ENCODE peak calls at places on chromosomes 1 and 21, in nine cellular contexts. Z is CD8-positive, alpha-beta T cell; G is heart left ventricle; C is astrocyte; X is naive thymus-derived CD4-positive, alpha-beta T cell; F is ovary; U is body of pancreas; M is CD4-positive, CD25-positive, alpha-beta regulatory T cell; S is A549. A is an unnamed sample. For H3K4me1, the result is how much of the 10 kb centered on the place peaks cover.

GRCh38 chr1:70204578-70204977 is 801 bp downstream of the LRRC40 start:
- DNase-seq in Z (no peak), G (no peak), C (peak), X (no peak), F (no peak), U (no peak), M (no peak), S (no peak), A (peak)

GRCh38 chr1:204600968-204601367 is 84.6 kb downstream of the LRRN2 start:
- DNase-seq in Z (no peak), G (no peak), C (no peak), X (no peak), F (no peak), U (no peak), M (no peak), S (peak), A (no peak)

GRCh38 chr1:235657747-235658526 is 8.4 kb upstream of the GNG4 start:
- DNase-seq in Z (no peak), G (no peak), C (no peak), X (no peak), F (no peak), U (no peak), M (no peak), S (no peak), A (no peak)

GRCh38 chr21:32248616-32249550 is 30.0 kb downstream of the MIS18A start:
- DNase-seq in Z (no peak), G (no peak), C (no peak), X (no peak), F (no peak), U (no peak), M (no peak), S (no peak), A (no peak)

GRCh38 chr1:10965621-10966226 is 46.7 kb upstream of the TARDBP start:
- DNase-seq in Z (peak), G (no peak), C (no peak), X (peak), F (peak), U (peak), M (peak), S (no peak), A (no peak)

GRCh38 chr1:29743931-29744330 is 507.6 kb downstream of the PTPRU start:
- DNase-seq in Z (no peak), G (no peak), C (no peak), X (no peak), F (no peak), U (no peak), M (no peak), S (no peak), A (no peak)

GRCh38 chr1:159877695-159878444 is 15.4 kb upstream of the VSIG8 start:
- DNase-seq in Z (no peak), G (no peak), C (no peak), X (no peak), F (no peak), U (peak), M (no peak), S (no peak), A (no peak)

GRCh38 chr1:99481391-99481996 is 164.4 kb upstream of the PALMD start:
- DNase-seq in Z (peak), G (peak), C (peak), X (peak), F (no peak), U (peak), M (peak), S (peak), A (peak)

GRCh38 chr1:169288011-169288414 is 79.6 kb downstream of the NME7 start:
- DNase-seq in Z (no peak), G (no peak), C (peak), X (no peak), F (no peak), U (no peak), M (no peak), S (peak), A (peak)

GRCh38 chr1:200233393-200233792 is 176.4 kb downstream of the ZNF281 start:
- DNase-seq in Z (no peak), G (no peak), C (peak), X (no peak), F (no peak), U (no peak), M (no peak), S (peak), A (peak)

GRCh38 chr1:160855181-160855981 is 7.3 kb downstream of the CD244 start:
- DNase-seq in Z (peak), G (no peak), C (no peak), X (no peak), F (no peak), U (no peak), M (no peak), S (no peak), A (no peak)

GRCh38 chr1:53678507-53678906 is 60.5 kb downstream of the GLIS1 start:
- DNase-seq in Z (no peak), G (no peak), C (no peak), X (no peak), F (no peak), U (no peak), M (no peak), S (no peak), A (no peak)

GRCh38 chr1:222709700-222710153 is 2.6 kb downstream of the AIDA start:
- DNase-seq in Z (no peak), G (no peak), C (no peak), X (no peak), F (no peak), U (no peak), M (no peak), S (no peak), A (no peak)

GRCh38 chr1:206803221-206803730 is 31.0 kb upstream of the IL10 start:
- DNase-seq in Z (peak), G (no peak), C (no peak), X (peak), F (no peak), U (peak), M (peak), S (no peak), A (no peak)

GRCh38 chr1:185861630-185862029 is 127.4 kb downstream of the HMCN1 start:
- DNase-seq in Z (no peak), G (no peak), C (peak), X (no peak), F (no peak), U (no peak), M (no peak), S (peak), A (no peak)

GRCh38 chr1:168706376-168706995 is 22.5 kb downstream of the DPT start:
- DNase-seq in Z (no peak), G (no peak), C (peak), X (no peak), F (no peak), U (no peak), M (no peak), S (no peak), A (no peak)

GRCh38 chr1:99956755-99957154 is 13.0 kb upstream of the SLC35A3 start:
- DNase-seq in Z (no peak), G (no peak), C (no peak), X (no peak), F (no peak), U (no peak), M (no peak), S (no peak), A (peak)

GRCh38 chr1:91283421-91283726 is 121.3 kb downstream of the HFM1 start:
- DNase-seq in Z (no peak), G (no peak), C (no peak), X (no peak), F (no peak), U (no peak), M (no peak), S (no peak), A (no peak)

GRCh38 chr1:58785424-58786058 is 1.7 kb upstream of the JUN start:
- DNase-seq in Z (peak), G (peak), C (peak), X (peak), F (peak), U (peak), M (peak), S (no peak), A (no peak)

GRCh38 chr1:101221945-101222429 is 14.8 kb upstream of the S1PR1 start:
- DNase-seq in Z (no peak), G (no peak), C (no peak), X (no peak), F (no peak), U (no peak), M (no peak), S (no peak), A (no peak)

GRCh38 chr1:230542054-230542453 is 100.2 kb upstream of the COG2 start:
- DNase-seq in Z (no peak), G (no peak), C (peak), X (no peak), F (no peak), U (no peak), M (no peak), S (no peak), A (peak)

GRCh38 chr1:244302889-244303609 is 148.7 kb downstream of the ADSS2 start:
- DNase-seq in Z (no peak), G (no peak), C (peak), X (no peak), F (peak), U (no peak), M (no peak), S (peak), A (peak)

GRCh38 chr1:97632075-97632474 is 288.8 kb downstream of the DPYD start:
- DNase-seq in Z (no peak), G (no peak), C (peak), X (no peak), F (no peak), U (no peak), M (no peak), S (peak), A (peak)

GRCh38 chr1:204670152-204670927 is 15.2 kb downstream of the LRRN2 start:
- DNase-seq in Z (no peak), G (no peak), C (peak), X (no peak), F (no peak), U (no peak), M (no peak), S (no peak), A (peak)

GRCh38 chr1:202018476-202019234 is 8.3 kb downstream of the ELF3 start:
- DNase-seq in Z (no peak), G (no peak), C (no peak), X (no peak), F (no peak), U (peak), M (no peak), S (peak), A (no peak)

GRCh38 chr1:184160942-184161698 is 109.6 kb downstream of the TSEN15 start:
- DNase-seq in Z (no peak), G (no peak), C (peak), X (no peak), F (no peak), U (no peak), M (peak), S (no peak), A (peak)

GRCh38 chr1:11822091-11822490 is 16.1 kb downstream of the CLCN6 start:
- DNase-seq in Z (no peak), G (no peak), C (peak), X (no peak), F (no peak), U (no peak), M (no peak), S (no peak), A (no peak)

GRCh38 chr1:90707363-90707710 is 9.8 kb downstream of the BARHL2 start:
- DNase-seq in Z (no peak), G (no peak), C (peak), X (peak), F (no peak), U (peak), M (no peak), S (peak), A (peak)

GRCh38 chr1:32759521-32759980 is 57.0 kb upstream of the SYNC start:
- DNase-seq in Z (no peak), G (no peak), C (no peak), X (no peak), F (peak), U (peak), M (no peak), S (peak), A (no peak)

GRCh38 chr1:209831615-209832014 is 3.8 kb downstream of the UTP25 start:
- DNase-seq in Z (no peak), G (no peak), C (peak), X (no peak), F (no peak), U (no peak), M (no peak), S (no peak), A (no peak)

GRCh38 chr1:170729608-170730378 is 65.9 kb downstream of the PRRX1 start:
- DNase-seq in Z (no peak), G (peak), C (peak), X (no peak), F (no peak), U (no peak), M (no peak), S (no peak), A (no peak)

GRCh38 chr1:233561708-233562426 is 52.0 kb upstream of the KCNK1 start:
- DNase-seq in Z (no peak), G (no peak), C (no peak), X (no peak), F (no peak), U (no peak), M (no peak), S (no peak), A (no peak)

GRCh38 chr1:87705233-87705632 is 376.6 kb downstream of the LMO4 start:
- DNase-seq in Z (no peak), G (no peak), C (no peak), X (no peak), F (no peak), U (no peak), M (no peak), S (no peak), A (no peak)

GRCh38 chr1:221837886-221838285 is 96.0 kb upstream of the DUSP10 start:
- DNase-seq in Z (peak), G (no peak), C (no peak), X (no peak), F (no peak), U (no peak), M (peak), S (no peak), A (no peak)

GRCh38 chr1:46616277-46617107 is at the start of gene MOB3C:
- DNase-seq in Z (peak), G (peak), C (peak), X (peak), F (peak), U (peak), M (peak), S (peak), A (peak)

GRCh38 chr1:201399352-201400126 is 415 bp upstream of the LAD1 start:
- DNase-seq in Z (no peak), G (no peak), C (no peak), X (no peak), F (no peak), U (peak), M (no peak), S (no peak), A (no peak)

GRCh38 chr1:158185770-158186705 is 5.3 kb downstream of the CD1D start:
- DNase-seq in Z (no peak), G (no peak), C (no peak), X (no peak), F (no peak), U (no peak), M (no peak), S (no peak), A (peak)

GRCh38 chr1:209688746-209689234 is 13.6 kb downstream of the G0S2 start:
- DNase-seq in Z (no peak), G (no peak), C (peak), X (no peak), F (peak), U (no peak), M (no peak), S (peak), A (peak)

GRCh38 chr1:161190962-161191521 is 7.8 kb downstream of the ADAMTS4 start:
- DNase-seq in Z (no peak), G (no peak), C (no peak), X (no peak), F (no peak), U (no peak), M (no peak), S (no peak), A (no peak)

GRCh38 chr1:203130358-203130992 is 2.9 kb downstream of the ADORA1 start:
- DNase-seq in Z (no peak), G (no peak), C (no peak), X (no peak), F (no peak), U (no peak), M (no peak), S (no peak), A (no peak)
- H3K4me1 ChIP-seq in Z (under half), G (under half), C (under half), X (under half), F (under half), U (half or more), M (under half), S (under half), A (half or more)

GRCh38 chr1:181793826-181794225 is 267.7 kb downstream of the ZNF648 start:
- DNase-seq in Z (no peak), G (no peak), C (no peak), X (no peak), F (no peak), U (no peak), M (no peak), S (no peak), A (no peak)
- H3K4me1 ChIP-seq in Z (under half), G (under half), C (under half), X (under half), F (under half), U (under half), M (under half), S (under half), A (under half)

GRCh38 chr1:224632381-224632871 is 16.3 kb downstream of the CNIH3 start:
- DNase-seq in Z (no peak), G (no peak), C (peak), X (no peak), F (peak), U (peak), M (no peak), S (no peak), A (peak)
- H3K4me1 ChIP-seq in Z (under half), G (under half), C (half or more), X (under half), F (under half), U (half or more), M (under half), S (under half), A (under half)

GRCh38 chr1:147235822-147236221 is 6.7 kb upstream of the CHD1L start:
- DNase-seq in Z (no peak), G (no peak), C (no peak), X (no peak), F (no peak), U (peak), M (no peak), S (no peak), A (no peak)

GRCh38 chr1:147238925-147239820 is 3.3 kb upstream of the CHD1L start:
- DNase-seq in Z (no peak), G (no peak), C (no peak), X (no peak), F (no peak), U (no peak), M (no peak), S (no peak), A (no peak)

GRCh38 chr1:147236448-147236847 is 6.0 kb upstream of the CHD1L start:
- DNase-seq in Z (no peak), G (no peak), C (no peak), X (no peak), F (no peak), U (no peak), M (no peak), S (no peak), A (no peak)

GRCh38 chr1:147236959-147237791 is 5.3 kb upstream of the CHD1L start:
- DNase-seq in Z (no peak), G (no peak), C (no peak), X (no peak), F (no peak), U (peak), M (no peak), S (no peak), A (no peak)

GRCh38 chr1:147238053-147238902 is 4.2 kb upstream of the CHD1L start:
- DNase-seq in Z (no peak), G (no peak), C (no peak), X (no peak), F (no peak), U (no peak), M (no peak), S (peak), A (no peak)
- H3K4me1 ChIP-seq in Z (under half), G (under half), C (under half), X (under half), F (under half), U (half or more), M (under half), S (under half), A (under half)

DNA sequence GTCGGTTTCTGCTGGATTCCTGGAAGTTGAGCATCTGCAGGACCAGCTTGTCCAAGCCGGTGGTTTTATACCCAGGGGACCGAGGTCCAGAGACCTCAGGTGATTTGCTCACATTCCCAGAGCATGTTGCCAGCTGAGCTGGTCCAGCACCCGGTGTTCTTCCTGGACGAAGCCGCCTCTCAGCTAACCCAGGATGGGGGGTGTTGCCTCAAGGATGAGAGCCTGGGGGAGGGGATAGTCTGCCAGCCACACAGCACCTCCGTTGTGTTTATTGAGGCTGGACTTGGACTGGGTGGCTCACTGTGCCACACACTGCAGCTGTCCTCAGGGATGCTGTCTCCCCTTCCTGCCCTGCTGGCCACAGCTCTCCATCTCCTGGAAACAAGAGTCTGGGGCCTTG is 1.5 kb downstream of the TMEM201 start:
- DNase-seq in Z (no peak), G (no peak), C (no peak), X (no peak), F (no peak), U (no peak), M (no peak), S (no peak), A (no peak)
- H3K4me1 ChIP-seq in Z (under half), G (under half), C (under half), X (under half), F (under half), U (under half), M (under half), S (under half), A (under half)

GRCh38 chr21:43734131-43734634 is 15.3 kb downstream of the PDXK start:
- DNase-seq in Z (no peak), G (no peak), C (peak), X (no peak), F (no peak), U (peak), M (no peak), S (no peak), A (no peak)

GRCh38 chr21:43731891-43732711 is 13.2 kb downstream of the PDXK start:
- DNase-seq in Z (no peak), G (no peak), C (peak), X (no peak), F (no peak), U (no peak), M (no peak), S (no peak), A (no peak)

GRCh38 chr21:43733529-43734071 is 14.7 kb downstream of the PDXK start:
- DNase-seq in Z (no peak), G (no peak), C (peak), X (no peak), F (no peak), U (peak), M (no peak), S (no peak), A (peak)

GRCh38 chr21:43733060-43733459 is 14.1 kb downstream of the PDXK start:
- DNase-seq in Z (no peak), G (no peak), C (no peak), X (no peak), F (no peak), U (no peak), M (no peak), S (no peak), A (no peak)

DNA sequence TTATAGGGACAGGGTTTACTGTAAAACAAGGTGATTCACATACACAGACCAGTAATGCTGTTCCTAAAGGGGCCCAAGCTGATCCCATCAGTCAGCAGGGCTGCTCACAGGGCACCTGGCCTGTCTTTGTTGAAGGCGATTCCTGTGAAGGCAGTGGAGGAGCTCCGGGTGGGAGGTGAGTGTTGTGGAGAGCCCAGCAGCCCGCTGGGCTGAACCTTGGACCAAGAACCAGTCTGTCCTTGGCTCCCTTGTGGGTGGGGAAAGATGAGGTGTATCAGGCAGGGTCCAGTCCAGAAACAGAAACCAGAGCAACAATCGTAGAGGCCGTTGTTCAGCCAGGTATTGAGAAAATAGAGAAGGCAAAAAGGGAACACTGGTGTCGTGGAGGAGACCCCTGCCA is 12.5 kb downstream of the PDXK start:
- DNase-seq in Z (no peak), G (no peak), C (no peak), X (no peak), F (no peak), U (peak), M (no peak), S (no peak), A (no peak)
- H3K4me1 ChIP-seq in Z (under half), G (half or more), C (half or more), X (under half), F (under half), U (half or more), M (under half), S (half or more), A (half or more)

GRCh38 chr1:910881-911721 is 12.6 kb upstream of the SAMD11 start:
- DNase-seq in Z (no peak), G (no peak), C (peak), X (no peak), F (peak), U (peak), M (no peak), S (peak), A (no peak)
- H3K4me1 ChIP-seq in Z (under half), G (under half), C (under half), X (under half), F (under half), U (under half), M (under half), S (half or more), A (under half)

A was measured in mesenchymal stem cell.